ENCODE peak calls at places on chromosomes 13 and 19, in seven cellular contexts. One of them, this sample, is unnamed.

GRCh38 chr19:54188224-54188871 is 1.0 kb downstream of the MBOAT7 start:
- DNase-seq in esophagus squamous epithelium: no peak
- DNase-seq in osteoblast: peak
- DNase-seq in brain microvascular endothelial cell: peak
- DNase-seq in cardiac fibroblast: peak
- DNase-seq in kidney epithelial cell: no peak
- DNase-seq in activated B cell treated with CpG ODN at 0.5 μM for 24 hours: no peak
- DNase-seq in this sample: no peak

GRCh38 chr19:32748497-32748896 is 28.9 kb downstream of the TDRD12 start:
- DNase-seq in esophagus squamous epithelium: no peak
- DNase-seq in brain microvascular endothelial cell: no peak
- DNase-seq in activated B cell treated with CpG ODN at 0.5 μM for 24 hours: no peak
- DNase-seq in osteoblast: no peak
- DNase-seq in cardiac fibroblast: no peak
- DNase-seq in kidney epithelial cell: no peak
- DNase-seq in this sample: no peak

GRCh38 chr19:23409392-23410048 is 14.2 kb upstream of the ZNF91 start:
- DNase-seq in brain microvascular endothelial cell: no peak
- DNase-seq in esophagus squamous epithelium: no peak
- DNase-seq in cardiac fibroblast: no peak
- DNase-seq in osteoblast: no peak
- DNase-seq in kidney epithelial cell: no peak
- DNase-seq in activated B cell treated with CpG ODN at 0.5 μM for 24 hours: no peak
- DNase-seq in this sample: no peak

GRCh38 chr13:40158218-40158617 is 502.8 kb downstream of the COG6 start:
- DNase-seq in activated B cell treated with CpG ODN at 0.5 μM for 24 hours: no peak
- DNase-seq in kidney epithelial cell: no peak
- DNase-seq in esophagus squamous epithelium: no peak
- DNase-seq in cardiac fibroblast: peak
- DNase-seq in brain microvascular endothelial cell: peak
- DNase-seq in osteoblast: no peak
- DNase-seq in this sample: no peak

GRCh38 chr13:87810391-87810801 is 139.2 kb downstream of the SLITRK5 start:
- DNase-seq in cardiac fibroblast: no peak
- DNase-seq in esophagus squamous epithelium: no peak
- DNase-seq in brain microvascular endothelial cell: no peak
- DNase-seq in osteoblast: no peak
- DNase-seq in activated B cell treated with CpG ODN at 0.5 μM for 24 hours: no peak
- DNase-seq in kidney epithelial cell: no peak
- DNase-seq in this sample: no peak

GRCh38 chr13:34750078-34750703 is 191.9 kb upstream of the NBEA start:
- DNase-seq in cardiac fibroblast: peak
- DNase-seq in activated B cell treated with CpG ODN at 0.5 μM for 24 hours: no peak
- DNase-seq in esophagus squamous epithelium: no peak
- DNase-seq in kidney epithelial cell: no peak
- DNase-seq in osteoblast: no peak
- DNase-seq in brain microvascular endothelial cell: no peak
- DNase-seq in this sample: no peak

GRCh38 chr13:95485045-95485517 is 67.4 kb upstream of the CLDN10 start:
- DNase-seq in kidney epithelial cell: no peak
- DNase-seq in activated B cell treated with CpG ODN at 0.5 μM for 24 hours: no peak
- DNase-seq in cardiac fibroblast: peak
- DNase-seq in brain microvascular endothelial cell: peak
- DNase-seq in esophagus squamous epithelium: no peak
- DNase-seq in osteoblast: peak
- DNase-seq in this sample: no peak

GRCh38 chr19:48391100-48392005 is at the start of gene KDELR1:
- DNase-seq in activated B cell treated with CpG ODN at 0.5 μM for 24 hours: peak
- DNase-seq in cardiac fibroblast: peak
- DNase-seq in osteoblast: peak
- DNase-seq in esophagus squamous epithelium: no peak
- DNase-seq in brain microvascular endothelial cell: peak
- DNase-seq in kidney epithelial cell: no peak
- DNase-seq in this sample: peak

GRCh38 chr13:34310539-34310938 is 492.6 kb downstream of the RFC3 start:
- DNase-seq in osteoblast: no peak
- DNase-seq in kidney epithelial cell: no peak
- DNase-seq in cardiac fibroblast: no peak
- DNase-seq in activated B cell treated with CpG ODN at 0.5 μM for 24 hours: no peak
- DNase-seq in brain microvascular endothelial cell: no peak
- DNase-seq in esophagus squamous epithelium: no peak
- DNase-seq in this sample: no peak

GRCh38 chr19:39046037-39046821 is 13.9 kb upstream of the FBXO27 start:
- DNase-seq in brain microvascular endothelial cell: no peak
- DNase-seq in esophagus squamous epithelium: no peak
- DNase-seq in cardiac fibroblast: peak
- DNase-seq in osteoblast: no peak
- DNase-seq in activated B cell treated with CpG ODN at 0.5 μM for 24 hours: no peak
- DNase-seq in kidney epithelial cell: no peak
- DNase-seq in this sample: no peak

GRCh38 chr13:44068737-44069136 is 189.0 kb downstream of the LACC1 start:
- DNase-seq in brain microvascular endothelial cell: peak
- DNase-seq in activated B cell treated with CpG ODN at 0.5 μM for 24 hours: no peak
- DNase-seq in kidney epithelial cell: no peak
- DNase-seq in cardiac fibroblast: peak
- DNase-seq in esophagus squamous epithelium: no peak
- DNase-seq in osteoblast: peak
- DNase-seq in this sample: no peak

GRCh38 chr13:44063881-44064280 is 184.2 kb downstream of the LACC1 start:
- DNase-seq in cardiac fibroblast: no peak
- DNase-seq in esophagus squamous epithelium: no peak
- DNase-seq in osteoblast: no peak
- DNase-seq in activated B cell treated with CpG ODN at 0.5 μM for 24 hours: no peak
- DNase-seq in brain microvascular endothelial cell: no peak
- DNase-seq in kidney epithelial cell: no peak
- DNase-seq in this sample: no peak

GRCh38 chr13:44072536-44072935 is 192.8 kb downstream of the LACC1 start:
- DNase-seq in cardiac fibroblast: no peak
- DNase-seq in esophagus squamous epithelium: no peak
- DNase-seq in osteoblast: no peak
- DNase-seq in brain microvascular endothelial cell: no peak
- DNase-seq in activated B cell treated with CpG ODN at 0.5 μM for 24 hours: no peak
- DNase-seq in kidney epithelial cell: no peak
- DNase-seq in this sample: no peak

GRCh38 chr13:44064376-44064775 is 184.7 kb downstream of the LACC1 start:
- DNase-seq in brain microvascular endothelial cell: no peak
- DNase-seq in cardiac fibroblast: no peak
- DNase-seq in esophagus squamous epithelium: no peak
- DNase-seq in osteoblast: no peak
- DNase-seq in kidney epithelial cell: no peak
- DNase-seq in activated B cell treated with CpG ODN at 0.5 μM for 24 hours: no peak
- DNase-seq in this sample: no peak

GRCh38 chr13:44068169-44068568 is 188.5 kb downstream of the LACC1 start:
- DNase-seq in cardiac fibroblast: peak
- DNase-seq in esophagus squamous epithelium: no peak
- DNase-seq in brain microvascular endothelial cell: peak
- DNase-seq in osteoblast: peak
- DNase-seq in kidney epithelial cell: no peak
- DNase-seq in activated B cell treated with CpG ODN at 0.5 μM for 24 hours: no peak
- DNase-seq in this sample: no peak
- TF ChIP-seq CTCF in cardiac fibroblast: no peak
- TF ChIP-seq CTCF in esophagus squamous epithelium: no peak
- TF ChIP-seq CTCF in brain microvascular endothelial cell: no peak
- TF ChIP-seq CTCF in osteoblast: no peak
- TF ChIP-seq CTCF in kidney epithelial cell: no peak
- TF ChIP-seq CTCF in activated B cell treated with CpG ODN at 0.5 μM for 24 hours: no peak
- TF ChIP-seq CTCF in this sample: no peak

GRCh38 chr13:32134241-32134801 is 102.7 kb downstream of the FRY start:
- DNase-seq in kidney epithelial cell: no peak
- DNase-seq in osteoblast: no peak
- DNase-seq in cardiac fibroblast: no peak
- DNase-seq in activated B cell treated with CpG ODN at 0.5 μM for 24 hours: no peak
- DNase-seq in esophagus squamous epithelium: no peak
- DNase-seq in brain microvascular endothelial cell: no peak
- DNase-seq in this sample: no peak
- TF ChIP-seq CTCF in kidney epithelial cell: no peak
- TF ChIP-seq CTCF in osteoblast: no peak
- TF ChIP-seq CTCF in cardiac fibroblast: no peak
- TF ChIP-seq CTCF in activated B cell treated with CpG ODN at 0.5 μM for 24 hours: no peak
- TF ChIP-seq CTCF in esophagus squamous epithelium: no peak
- TF ChIP-seq CTCF in brain microvascular endothelial cell: no peak
- TF ChIP-seq CTCF in this sample: no peak

GRCh38 chr13:99582511-99582910 is 81.2 kb downstream of the TM9SF2 start:
- DNase-seq in kidney epithelial cell: no peak
- DNase-seq in osteoblast: no peak
- DNase-seq in activated B cell treated with CpG ODN at 0.5 μM for 24 hours: no peak
- DNase-seq in cardiac fibroblast: no peak
- DNase-seq in esophagus squamous epithelium: no peak
- DNase-seq in brain microvascular endothelial cell: no peak
- DNase-seq in this sample: no peak

GRCh38 chr13:99572921-99573320 is 71.6 kb downstream of the TM9SF2 start:
- DNase-seq in esophagus squamous epithelium: no peak
- DNase-seq in brain microvascular endothelial cell: no peak
- DNase-seq in cardiac fibroblast: peak
- DNase-seq in kidney epithelial cell: peak
- DNase-seq in activated B cell treated with CpG ODN at 0.5 μM for 24 hours: no peak
- DNase-seq in osteoblast: no peak
- DNase-seq in this sample: no peak

GRCh38 chr13:99575376-99575775 is 74.1 kb downstream of the TM9SF2 start:
- DNase-seq in brain microvascular endothelial cell: no peak
- DNase-seq in kidney epithelial cell: no peak
- DNase-seq in esophagus squamous epithelium: no peak
- DNase-seq in activated B cell treated with CpG ODN at 0.5 μM for 24 hours: no peak
- DNase-seq in osteoblast: no peak
- DNase-seq in cardiac fibroblast: no peak
- DNase-seq in this sample: no peak

GRCh38 chr13:99580500-99581268 is 79.4 kb downstream of the TM9SF2 start:
- DNase-seq in osteoblast: no peak
- DNase-seq in cardiac fibroblast: no peak
- DNase-seq in brain microvascular endothelial cell: no peak
- DNase-seq in activated B cell treated with CpG ODN at 0.5 μM for 24 hours: no peak
- DNase-seq in kidney epithelial cell: no peak
- DNase-seq in esophagus squamous epithelium: no peak
- DNase-seq in this sample: no peak

DNA sequence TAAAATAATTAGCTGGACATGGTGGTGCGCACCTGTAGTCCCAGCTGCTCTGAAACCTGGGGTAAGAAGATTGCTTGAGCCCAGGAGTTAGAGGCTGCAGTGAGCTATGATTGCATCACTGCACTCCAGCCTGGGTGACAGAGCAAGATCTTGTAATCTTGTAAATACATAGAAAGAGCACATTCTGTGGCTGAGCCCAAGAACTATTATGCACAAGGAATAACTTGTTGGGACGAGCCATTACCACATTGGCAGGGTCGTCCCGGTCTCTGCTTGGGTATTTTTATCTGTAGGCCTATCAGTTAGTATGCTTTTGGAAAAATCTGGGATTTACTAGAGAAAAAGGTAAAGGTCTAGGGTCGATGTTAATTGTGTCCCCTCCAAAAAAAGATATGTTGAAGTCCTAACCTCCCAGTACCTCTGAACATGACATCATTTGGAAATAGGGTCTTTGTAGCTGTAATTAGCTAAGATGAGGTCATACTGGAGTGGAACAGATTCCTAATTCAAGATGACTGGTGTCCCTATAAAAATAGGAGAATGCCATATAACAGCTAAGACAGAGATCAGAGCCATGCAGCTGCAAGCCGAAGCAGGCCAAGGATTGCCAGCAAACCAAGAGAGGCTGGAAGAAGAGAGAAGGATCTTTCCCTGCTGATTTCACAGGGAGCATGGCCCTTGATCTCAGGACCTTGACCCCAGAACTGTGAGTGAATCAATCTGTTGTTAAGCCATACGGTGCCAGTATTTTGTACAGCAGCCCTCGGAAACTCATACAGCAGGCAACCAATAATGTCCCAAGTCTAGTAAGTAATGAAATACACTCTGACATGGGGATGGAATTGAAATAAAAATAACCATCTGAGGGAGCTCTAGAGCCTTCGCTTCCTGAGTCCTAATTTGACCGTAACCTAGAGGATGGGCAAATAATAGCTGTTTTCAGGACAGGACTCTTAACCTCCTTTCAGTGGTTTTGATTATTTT is 77.0 kb downstream of the TM9SF2 start:
- DNase-seq in cardiac fibroblast: peak
- DNase-seq in brain microvascular endothelial cell: no peak
- DNase-seq in osteoblast: no peak
- DNase-seq in esophagus squamous epithelium: no peak
- DNase-seq in activated B cell treated with CpG ODN at 0.5 μM for 24 hours: no peak
- DNase-seq in kidney epithelial cell: no peak
- DNase-seq in this sample: peak
- TF ChIP-seq CTCF in cardiac fibroblast: peak
- TF ChIP-seq CTCF in brain microvascular endothelial cell: peak
- TF ChIP-seq CTCF in osteoblast: peak
- TF ChIP-seq CTCF in esophagus squamous epithelium: no peak
- TF ChIP-seq CTCF in activated B cell treated with CpG ODN at 0.5 μM for 24 hours: no peak
- TF ChIP-seq CTCF in kidney epithelial cell: no peak
- TF ChIP-seq CTCF in this sample: peak

GRCh38 chr13:93183302-93183701 is 43.3 kb upstream of the GPC6 start:
- DNase-seq in brain microvascular endothelial cell: no peak
- DNase-seq in kidney epithelial cell: no peak
- DNase-seq in esophagus squamous epithelium: no peak
- DNase-seq in cardiac fibroblast: no peak
- DNase-seq in activated B cell treated with CpG ODN at 0.5 μM for 24 hours: no peak
- DNase-seq in osteoblast: no peak
- DNase-seq in this sample: no peak
- TF ChIP-seq CTCF in brain microvascular endothelial cell: no peak
- TF ChIP-seq CTCF in kidney epithelial cell: no peak
- TF ChIP-seq CTCF in esophagus squamous epithelium: no peak
- TF ChIP-seq CTCF in cardiac fibroblast: no peak
- TF ChIP-seq CTCF in activated B cell treated with CpG ODN at 0.5 μM for 24 hours: no peak
- TF ChIP-seq CTCF in osteoblast: no peak
- TF ChIP-seq CTCF in this sample: no peak

GRCh38 chr19:2273356-2274184 is 8.4 kb downstream of the PEAK3 start:
- DNase-seq in esophagus squamous epithelium: no peak
- DNase-seq in brain microvascular endothelial cell: no peak
- DNase-seq in osteoblast: peak
- DNase-seq in cardiac fibroblast: peak
- DNase-seq in kidney epithelial cell: no peak
- DNase-seq in activated B cell treated with CpG ODN at 0.5 μM for 24 hours: peak
- DNase-seq in this sample: peak
- TF ChIP-seq CTCF in esophagus squamous epithelium: peak
- TF ChIP-seq CTCF in brain microvascular endothelial cell: peak
- TF ChIP-seq CTCF in osteoblast: peak
- TF ChIP-seq CTCF in cardiac fibroblast: peak
- TF ChIP-seq CTCF in kidney epithelial cell: peak
- TF ChIP-seq CTCF in activated B cell treated with CpG ODN at 0.5 μM for 24 hours: peak
- TF ChIP-seq CTCF in this sample: peak

GRCh38 chr13:84983321-84983720 is 815.9 kb downstream of the SLITRK6 start:
- DNase-seq in esophagus squamous epithelium: no peak
- DNase-seq in cardiac fibroblast: no peak
- DNase-seq in osteoblast: no peak
- DNase-seq in activated B cell treated with CpG ODN at 0.5 μM for 24 hours: no peak
- DNase-seq in kidney epithelial cell: no peak
- DNase-seq in brain microvascular endothelial cell: no peak
- DNase-seq in this sample: no peak
- TF ChIP-seq CTCF in esophagus squamous epithelium: no peak
- TF ChIP-seq CTCF in cardiac fibroblast: no peak
- TF ChIP-seq CTCF in osteoblast: no peak
- TF ChIP-seq CTCF in activated B cell treated with CpG ODN at 0.5 μM for 24 hours: no peak
- TF ChIP-seq CTCF in kidney epithelial cell: no peak
- TF ChIP-seq CTCF in brain microvascular endothelial cell: no peak
- TF ChIP-seq CTCF in this sample: no peak

DNA sequence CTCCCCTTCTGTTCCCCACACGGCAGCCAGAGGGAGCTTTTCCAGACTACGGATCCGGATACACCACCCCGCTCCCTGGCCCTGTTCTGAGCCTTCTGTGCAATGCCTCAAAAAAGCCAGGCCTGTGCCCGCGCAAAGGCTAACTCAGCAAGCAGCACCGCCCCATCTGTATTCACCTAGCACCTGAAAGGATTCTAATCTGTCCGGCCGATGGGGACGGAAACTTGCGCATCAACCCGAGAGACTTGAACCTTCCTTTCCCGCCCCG is 589 bp downstream of the ZBTB45 start:
- DNase-seq in activated B cell treated with CpG ODN at 0.5 μM for 24 hours: peak
- DNase-seq in cardiac fibroblast: peak
- DNase-seq in brain microvascular endothelial cell: peak
- DNase-seq in osteoblast: peak
- DNase-seq in esophagus squamous epithelium: no peak
- DNase-seq in kidney epithelial cell: no peak
- DNase-seq in this sample: peak
- TF ChIP-seq CTCF in activated B cell treated with CpG ODN at 0.5 μM for 24 hours: no peak
- TF ChIP-seq CTCF in cardiac fibroblast: peak
- TF ChIP-seq CTCF in brain microvascular endothelial cell: peak
- TF ChIP-seq CTCF in osteoblast: peak
- TF ChIP-seq CTCF in esophagus squamous epithelium: no peak
- TF ChIP-seq CTCF in kidney epithelial cell: peak
- TF ChIP-seq CTCF in this sample: peak